ENCODE peak calls at places on chromosomes 2 and 18, in six cellular contexts. H is ureter, C is fibroblast of lung, V is OCI-LY7, K is NCI-H1105, X is B cell. O is an unnamed sample.

GRCh38 chr18:78779996-78780718 is 199.5 kb upstream of the SALL3 start:
- DNase-seq in H (no peak), C (no peak), V (no peak), K (no peak), X (peak; percentile 35), O (no peak)

GRCh38 chr2:85394256-85394655 is 15.9 kb downstream of the CAPG start:
- DNase-seq in H (no peak), C (no peak), V (no peak), K (peak; percentile 3), X (no peak), O (no peak)

GRCh38 chr2:54984476-54984875 is 65.8 kb downstream of the RTN4 start:
- DNase-seq in H (no peak), C (peak; percentile 63), V (no peak), K (no peak), X (no peak), O (no peak)

GRCh38 chr2:42125887-42126594 is 43.1 kb upstream of the EML4 start:
- DNase-seq in H (no peak), C (peak; percentile 66), V (no peak), K (no peak), X (no peak), O (no peak)

GRCh38 chr2:211373203-211373602 is 816.8 kb downstream of the CPS1 start:
- DNase-seq in H (no peak), C (no peak), V (no peak), K (no peak), X (no peak), O (no peak)

GRCh38 chr2:46518848-46519247 is 39.5 kb downstream of the TMEM247 start:
- DNase-seq in H (no peak), C (no peak), V (no peak), K (no peak), X (no peak), O (no peak)

GRCh38 chr2:212711851-212712250 is 173.2 kb upstream of the ERBB4 start:
- DNase-seq in H (no peak), C (peak; percentile 92), V (no peak), K (no peak), X (no peak), O (no peak)

GRCh38 chr2:174235680-174236079 is 12.7 kb downstream of the OLA1 start:
- DNase-seq in H (no peak), C (peak; percentile 46), V (no peak), K (no peak), X (no peak), O (no peak)

GRCh38 chr2:120439637-120440384 is 93.9 kb downstream of the INHBB start:
- DNase-seq in H (no peak), C (no peak), V (no peak), K (no peak), X (no peak), O (no peak)

GRCh38 chr18:58541789-58542425 is 87.0 kb downstream of the ALPK2 start:
- DNase-seq in H (no peak), C (peak; percentile 100), V (no peak), K (no peak), X (no peak), O (no peak)

GRCh38 chr18:985301-985700 is 80.6 kb downstream of the ADCYAP1 start:
- DNase-seq in H (no peak), C (no peak), V (no peak), K (peak; percentile 62), X (no peak), O (no peak)

GRCh38 chr2:126671488-126671887 is 15.5 kb downstream of the GYPC start:
- DNase-seq in H (no peak), C (no peak), V (no peak), K (no peak), X (no peak), O (no peak)

GRCh38 chr18:75208055-75208835 is 694 bp downstream of the PTGR3 start:
- DNase-seq in H (peak; percentile 67), C (peak; percentile 71), V (peak; percentile 4), K (no peak), X (no peak), O (no peak)

GRCh38 chr18:62346327-62347090 is 21.4 kb downstream of the TNFRSF11A start:
- DNase-seq in H (no peak), C (no peak), V (no peak), K (no peak), X (no peak), O (no peak)

GRCh38 chr2:119366161-119366648 is 429 bp downstream of the C2orf76 start:
- DNase-seq in H (no peak), C (peak; percentile 26), V (peak; percentile 45), K (no peak), X (no peak), O (no peak)

GRCh38 chr2:190695739-190696138 is 46.9 kb downstream of the NAB1 start:
- DNase-seq in H (no peak), C (no peak), V (no peak), K (no peak), X (no peak), O (no peak)

GRCh38 chr2:196239622-196240587 is 68.5 kb upstream of the STK17B start:
- DNase-seq in H (peak; percentile 69), C (peak; percentile 86), V (peak; percentile 96), K (no peak), X (peak; percentile 93), O (peak; percentile 68)

GRCh38 chr2:168470880-168471475 is 14.9 kb downstream of the CERS6 start:
- DNase-seq in H (no peak), C (no peak), V (no peak), K (no peak), X (no peak), O (no peak)

GRCh38 chr18:75422341-75422910 is 5.1 kb downstream of the SMIM21 start:
- DNase-seq in H (no peak), C (peak; percentile 27), V (no peak), K (no peak), X (no peak), O (no peak)

GRCh38 chr2:3488768-3489448 is 30.4 kb downstream of the ADI1 start:
- DNase-seq in H (no peak), C (no peak), V (peak; percentile 34), K (no peak), X (no peak), O (no peak)

GRCh38 chr18:39178171-39178570 is 1612.6 kb upstream of the CELF4 start:
- DNase-seq in H (no peak), C (no peak), V (no peak), K (no peak), X (no peak), O (no peak)

GRCh38 chr2:39181297-39181696 is 60.4 kb upstream of the SOS1 start:
- DNase-seq in H (no peak), C (no peak), V (no peak), K (no peak), X (no peak), O (no peak)

GRCh38 chr2:53987336-53987921 is 16.6 kb upstream of the PSME4 start:
- DNase-seq in H (no peak), C (peak; percentile 88), V (no peak), K (peak; percentile 86), X (no peak), O (no peak)